ENCODE peak calls at places on chromosomes 4 and X, in four cellular contexts. One of them, this sample, is unnamed.

GRCh38 chrX:1506916-1507315 is 30.1 kb downstream of the P2RY8 start:
- DNase-seq in adipocyte: no peak
- DNase-seq in PC-3: no peak
- DNase-seq in lower leg skin: peak; percentile 28
- DNase-seq in this sample: no peak

GRCh38 chr4:175622887-175623286 is 189.2 kb downstream of the GPM6A start:
- DNase-seq in adipocyte: no peak
- DNase-seq in PC-3: no peak
- DNase-seq in lower leg skin: no peak
- DNase-seq in this sample: no peak

GRCh38 chr4:146742416-146742815 is 103.7 kb downstream of the POU4F2 start:
- DNase-seq in adipocyte: no peak
- DNase-seq in PC-3: no peak
- DNase-seq in lower leg skin: no peak
- DNase-seq in this sample: no peak

GRCh38 chr4:114364857-114365256 is 233.8 kb upstream of the UGT8 start:
- DNase-seq in adipocyte: peak; percentile 76
- DNase-seq in PC-3: no peak
- DNase-seq in lower leg skin: no peak
- DNase-seq in this sample: no peak

GRCh38 chrX:103742339-103742738 is 31.6 kb downstream of the TMEM31 start:
- DNase-seq in adipocyte: no peak
- DNase-seq in PC-3: no peak
- DNase-seq in lower leg skin: no peak
- DNase-seq in this sample: no peak

GRCh38 chr4:5972571-5972970 is 45.7 kb downstream of the C4orf50 start:
- DNase-seq in adipocyte: no peak
- DNase-seq in PC-3: no peak
- DNase-seq in lower leg skin: peak; percentile 57
- DNase-seq in this sample: no peak

GRCh38 chr4:166527500-166527899 is 654.5 kb downstream of the TLL1 start:
- DNase-seq in adipocyte: peak; percentile 18
- DNase-seq in PC-3: peak; percentile 39
- DNase-seq in lower leg skin: no peak
- DNase-seq in this sample: no peak

GRCh38 chr4:96120206-96120605 is 280.3 kb downstream of the PDHA2 start:
- DNase-seq in adipocyte: no peak
- DNase-seq in PC-3: no peak
- DNase-seq in lower leg skin: no peak
- DNase-seq in this sample: no peak

GRCh38 chr4:17787315-17787714 is 5.9 kb upstream of the FAM184B start:
- DNase-seq in adipocyte: peak; percentile 18
- DNase-seq in PC-3: peak; percentile 78
- DNase-seq in lower leg skin: no peak
- DNase-seq in this sample: no peak

GRCh38 chr4:145618210-145618911 is 824 bp upstream of the MMAA start:
- DNase-seq in adipocyte: peak; percentile 65
- DNase-seq in PC-3: no peak
- DNase-seq in lower leg skin: no peak
- DNase-seq in this sample: no peak

GRCh38 chr4:47274931-47275330 is 188.6 kb downstream of the COMMD8 start:
- DNase-seq in adipocyte: no peak
- DNase-seq in PC-3: no peak
- DNase-seq in lower leg skin: no peak
- DNase-seq in this sample: no peak

GRCh38 chr4:188992706-188993105 is 853.5 kb downstream of the TRIML1 start:
- DNase-seq in adipocyte: peak; percentile 44
- DNase-seq in PC-3: peak; percentile 19
- DNase-seq in lower leg skin: no peak
- DNase-seq in this sample: no peak

GRCh38 chr4:176334066-176334465 is 14.3 kb downstream of the SPCS3 start:
- DNase-seq in adipocyte: no peak
- DNase-seq in PC-3: no peak
- DNase-seq in lower leg skin: no peak
- DNase-seq in this sample: no peak

GRCh38 chr4:10240691-10241090 is 124.1 kb upstream of the WDR1 start:
- DNase-seq in adipocyte: no peak
- DNase-seq in PC-3: no peak
- DNase-seq in lower leg skin: no peak
- DNase-seq in this sample: no peak

GRCh38 chr4:2592572-2592971 is 56.1 kb downstream of the FAM193A start:
- DNase-seq in adipocyte: no peak
- DNase-seq in PC-3: no peak
- DNase-seq in lower leg skin: no peak
- DNase-seq in this sample: no peak

GRCh38 chrX:19811807-19812604 is 75.4 kb downstream of the SH3KBP1 start:
- DNase-seq in adipocyte: peak; percentile 41
- DNase-seq in PC-3: no peak
- DNase-seq in lower leg skin: no peak
- DNase-seq in this sample: no peak

GRCh38 chr4:174154455-174154854 is 129.0 kb downstream of the FBXO8 start:
- DNase-seq in adipocyte: peak; percentile 88
- DNase-seq in PC-3: peak; percentile 49
- DNase-seq in lower leg skin: no peak
- DNase-seq in this sample: no peak

GRCh38 chr4:25238052-25238451 is 4.2 kb downstream of the PI4K2B start:
- DNase-seq in adipocyte: no peak
- DNase-seq in PC-3: no peak
- DNase-seq in lower leg skin: no peak
- DNase-seq in this sample: no peak

GRCh38 chr4:87069037-87069742 is 134.4 kb downstream of the AFF1 start:
- DNase-seq in adipocyte: no peak
- DNase-seq in PC-3: no peak
- DNase-seq in lower leg skin: no peak
- DNase-seq in this sample: no peak

GRCh38 chr4:4693258-4693657 is 151.4 kb upstream of the STX18 start:
- DNase-seq in adipocyte: no peak
- DNase-seq in PC-3: no peak
- DNase-seq in lower leg skin: no peak
- DNase-seq in this sample: no peak

GRCh38 chrX:49129427-49129826 is 5.9 kb upstream of the GPKOW start:
- DNase-seq in adipocyte: no peak
- DNase-seq in PC-3: no peak
- DNase-seq in lower leg skin: no peak
- DNase-seq in this sample: no peak

GRCh38 chr4:7892212-7893019 is 47.2 kb downstream of the AFAP1 start:
- DNase-seq in adipocyte: no peak
- DNase-seq in PC-3: no peak
- DNase-seq in lower leg skin: peak; percentile 84
- DNase-seq in this sample: no peak

GRCh38 chr4:16590792-16591191 is 307.7 kb downstream of the LDB2 start:
- DNase-seq in adipocyte: no peak
- DNase-seq in PC-3: no peak
- DNase-seq in lower leg skin: no peak
- DNase-seq in this sample: no peak

GRCh38 chr4:84683065-84683464 is 100.1 kb downstream of the CDS1 start:
- DNase-seq in adipocyte: no peak
- DNase-seq in PC-3: no peak
- DNase-seq in lower leg skin: no peak
- DNase-seq in this sample: no peak

GRCh38 chr4:48360966-48361470 is 19.7 kb downstream of the SLAIN2 start:
- DNase-seq in adipocyte: peak; percentile 50
- DNase-seq in PC-3: no peak
- DNase-seq in lower leg skin: no peak
- DNase-seq in this sample: no peak

GRCh38 chr4:162274354-162274753 is 110.6 kb upstream of the FSTL5 start:
- DNase-seq in adipocyte: no peak
- DNase-seq in PC-3: peak; percentile 11
- DNase-seq in lower leg skin: no peak
- DNase-seq in this sample: no peak

GRCh38 chr4:83964996-83965541 is 429.2 kb downstream of the GPAT3 start:
- DNase-seq in adipocyte: peak; percentile 16
- DNase-seq in PC-3: no peak
- DNase-seq in lower leg skin: no peak
- DNase-seq in this sample: no peak

GRCh38 chr4:10030946-10031662 is 9.8 kb upstream of the SLC2A9 start:
- DNase-seq in adipocyte: no peak
- DNase-seq in PC-3: no peak
- DNase-seq in lower leg skin: no peak
- DNase-seq in this sample: no peak

GRCh38 chr4:12846368-12846767 is 637.8 kb downstream of the RAB28 start:
- DNase-seq in adipocyte: no peak
- DNase-seq in PC-3: no peak
- DNase-seq in lower leg skin: no peak
- DNase-seq in this sample: no peak

GRCh38 chr4:96194993-96195392 is 355.1 kb downstream of the PDHA2 start:
- DNase-seq in adipocyte: peak; percentile 40
- DNase-seq in PC-3: no peak
- DNase-seq in lower leg skin: no peak
- DNase-seq in this sample: no peak

GRCh38 chr4:175421506-175421905 is 390.6 kb downstream of the GPM6A start:
- DNase-seq in adipocyte: peak; percentile 57
- DNase-seq in PC-3: peak; percentile 78
- DNase-seq in lower leg skin: no peak
- DNase-seq in this sample: no peak

GRCh38 chrX:43002526-43003203 is 224.7 kb upstream of the PPP1R2C start:
- DNase-seq in adipocyte: no peak
- DNase-seq in PC-3: no peak
- DNase-seq in lower leg skin: no peak
- DNase-seq in this sample: no peak

GRCh38 chrX:24081661-24082154 is 27.0 kb downstream of the EIF2S3 start:
- DNase-seq in adipocyte: peak; percentile 72
- DNase-seq in PC-3: peak; percentile 72
- DNase-seq in lower leg skin: no peak
- DNase-seq in this sample: no peak

GRCh38 chrX:103442536-103442901 is 66.2 kb downstream of the BEX3 start:
- DNase-seq in adipocyte: peak; percentile 67
- DNase-seq in PC-3: no peak
- DNase-seq in lower leg skin: no peak
- DNase-seq in this sample: no peak

GRCh38 chr4:23768541-23768940 is 121.3 kb downstream of the PPARGC1A start:
- DNase-seq in adipocyte: no peak
- DNase-seq in PC-3: no peak
- DNase-seq in lower leg skin: no peak
- DNase-seq in this sample: no peak

GRCh38 chr4:56544573-56545131 is 39.1 kb downstream of the ARL9 start:
- DNase-seq in adipocyte: peak; percentile 92
- DNase-seq in PC-3: peak; percentile 95
- DNase-seq in lower leg skin: peak; percentile 96
- DNase-seq in this sample: peak; percentile 17
- H3K4me3 ChIP-seq in adipocyte: peak overlapping the region; percentile 74
- H3K4me3 ChIP-seq in PC-3: peak overlapping the region; percentile 69
- H3K4me3 ChIP-seq in lower leg skin: no peak overlapping the region
- H3K4me3 ChIP-seq in this sample: peak overlapping the region; percentile 62

GRCh38 chrX:107730991-107731766 is 44.4 kb downstream of the TSC22D3 start:
- DNase-seq in adipocyte: no peak
- DNase-seq in PC-3: peak; percentile 54
- DNase-seq in lower leg skin: no peak
- DNase-seq in this sample: no peak
- H3K4me3 ChIP-seq in adipocyte: no peak overlapping the region
- H3K4me3 ChIP-seq in PC-3: no peak overlapping the region
- H3K4me3 ChIP-seq in lower leg skin: no peak overlapping the region
- H3K4me3 ChIP-seq in this sample: no peak overlapping the region

DNA sequence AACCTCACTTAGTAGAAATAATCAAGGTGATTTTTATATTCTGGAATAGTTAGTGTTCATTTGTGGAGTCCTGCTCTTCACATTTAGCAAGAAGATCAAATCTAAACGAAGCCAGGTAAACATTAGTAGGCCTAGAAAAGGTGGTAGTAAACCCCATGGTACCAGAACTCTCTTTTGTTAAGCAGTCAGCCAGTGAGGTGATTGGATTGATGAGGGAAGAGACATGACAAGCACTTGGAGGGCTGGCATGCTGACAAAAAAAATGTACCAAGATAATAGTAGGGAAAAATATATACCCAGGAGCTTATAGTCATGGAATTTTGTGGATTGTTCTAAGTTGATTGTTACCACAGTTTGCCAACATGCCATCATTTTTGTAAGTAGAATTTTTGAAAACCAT is 163.8 kb downstream of the BANK1 start:
- DNase-seq in adipocyte: no peak
- DNase-seq in PC-3: no peak
- DNase-seq in lower leg skin: no peak
- DNase-seq in this sample: no peak
- H3K4me3 ChIP-seq in adipocyte: peak overlapping the region; percentile 28
- H3K4me3 ChIP-seq in PC-3: no peak overlapping the region
- H3K4me3 ChIP-seq in lower leg skin: no peak overlapping the region
- H3K4me3 ChIP-seq in this sample: no peak overlapping the region

DNA sequence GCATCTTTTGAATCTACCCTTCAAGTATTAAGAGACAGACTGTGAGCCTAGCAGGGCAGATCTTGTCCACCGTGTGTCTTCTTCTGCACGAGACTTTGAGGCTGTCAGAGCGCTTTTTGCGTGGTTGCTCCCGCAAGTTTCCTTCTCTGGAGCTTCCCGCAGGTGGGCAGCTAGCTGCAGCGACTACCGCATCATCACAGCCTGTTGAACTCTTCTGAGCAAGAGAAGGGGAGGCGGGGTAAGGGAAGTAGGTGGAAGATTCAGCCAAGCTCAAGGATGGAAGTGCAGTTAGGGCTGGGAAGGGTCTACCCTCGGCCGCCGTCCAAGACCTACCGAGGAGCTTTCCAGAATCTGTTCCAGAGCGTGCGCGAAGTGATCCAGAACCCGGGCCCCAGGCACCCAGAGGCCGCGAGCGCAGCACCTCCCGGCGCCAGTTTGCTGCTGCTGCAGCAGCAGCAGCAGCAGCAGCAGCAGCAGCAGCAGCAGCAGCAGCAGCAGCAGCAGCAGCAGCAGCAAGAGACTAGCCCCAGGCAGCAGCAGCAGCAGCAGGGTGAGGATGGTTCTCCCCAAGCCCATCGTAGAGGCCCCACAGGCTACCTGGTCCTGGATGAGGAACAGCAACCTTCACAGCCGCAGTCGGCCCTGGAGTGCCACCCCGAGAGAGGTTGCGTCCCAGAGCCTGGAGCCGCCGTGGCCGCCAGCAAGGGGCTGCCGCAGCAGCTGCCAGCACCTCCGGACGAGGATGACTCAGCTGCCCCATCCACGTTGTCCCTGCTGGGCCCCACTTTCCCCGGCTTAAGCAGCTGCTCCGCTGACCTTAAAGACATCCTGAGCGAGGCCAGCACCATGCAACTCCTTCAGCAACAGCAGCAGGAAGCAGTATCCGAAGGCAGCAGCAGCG is 1.3 kb downstream of the AR start:
- DNase-seq in adipocyte: peak; percentile 44
- DNase-seq in PC-3: no peak
- DNase-seq in lower leg skin: no peak
- DNase-seq in this sample: no peak
- H3K4me3 ChIP-seq in adipocyte: peak overlapping the region; percentile 88
- H3K4me3 ChIP-seq in PC-3: no peak overlapping the region
- H3K4me3 ChIP-seq in lower leg skin: no peak overlapping the region
- H3K4me3 ChIP-seq in this sample: peak overlapping the region; percentile 75